ENCODE peak calls at places on chromosomes 11 and 22, in eight cellular contexts. One of them, this sample, is unnamed.

GRCh38 chr22:41320416-41321240 is 19.3 kb downstream of the ZC3H7B start:
- DNase-seq in NB4: no peak
- DNase-seq in body of pancreas: no peak
- DNase-seq in GM04503: no peak
- DNase-seq in GM12892: no peak
- DNase-seq in activated T-cell treated with anti-CD3 and anti-CD28 coated beads for 1 hour: no peak
- DNase-seq in endodermal cell: no peak
- DNase-seq in CD8-positive, alpha-beta memory T cell: no peak
- DNase-seq in this sample: no peak

GRCh38 chr11:16862733-16863132 is 124.3 kb downstream of the C11orf58 start:
- DNase-seq in NB4: no peak
- DNase-seq in body of pancreas: no peak
- DNase-seq in GM04503: no peak
- DNase-seq in GM12892: no peak
- DNase-seq in activated T-cell treated with anti-CD3 and anti-CD28 coated beads for 1 hour: no peak
- DNase-seq in endodermal cell: no peak
- DNase-seq in CD8-positive, alpha-beta memory T cell: no peak
- DNase-seq in this sample: no peak

GRCh38 chr11:79400717-79401330 is 40.0 kb downstream of the TENM4 start:
- DNase-seq in NB4: peak; percentile 47
- DNase-seq in body of pancreas: peak; percentile 24
- DNase-seq in GM04503: no peak
- DNase-seq in GM12892: no peak
- DNase-seq in activated T-cell treated with anti-CD3 and anti-CD28 coated beads for 1 hour: no peak
- DNase-seq in endodermal cell: peak; percentile 89
- DNase-seq in CD8-positive, alpha-beta memory T cell: no peak
- DNase-seq in this sample: no peak

GRCh38 chr22:30675436-30675835 is 7.8 kb upstream of the DUSP18 start:
- DNase-seq in NB4: no peak
- DNase-seq in body of pancreas: no peak
- DNase-seq in GM04503: no peak
- DNase-seq in GM12892: no peak
- DNase-seq in activated T-cell treated with anti-CD3 and anti-CD28 coated beads for 1 hour: no peak
- DNase-seq in endodermal cell: no peak
- DNase-seq in CD8-positive, alpha-beta memory T cell: no peak
- DNase-seq in this sample: no peak

GRCh38 chr11:6568191-6568918 is 35.1 kb downstream of the RRP8 start:
- DNase-seq in NB4: peak; percentile 10
- DNase-seq in body of pancreas: peak; percentile 86
- DNase-seq in GM04503: no peak
- DNase-seq in GM12892: no peak
- DNase-seq in activated T-cell treated with anti-CD3 and anti-CD28 coated beads for 1 hour: no peak
- DNase-seq in endodermal cell: peak; percentile 81
- DNase-seq in CD8-positive, alpha-beta memory T cell: no peak
- DNase-seq in this sample: no peak

GRCh38 chr11:75762885-75763284 is 5.7 kb upstream of the DGAT2 start:
- DNase-seq in NB4: peak; percentile 95
- DNase-seq in body of pancreas: no peak
- DNase-seq in GM04503: no peak
- DNase-seq in GM12892: no peak
- DNase-seq in activated T-cell treated with anti-CD3 and anti-CD28 coated beads for 1 hour: no peak
- DNase-seq in endodermal cell: no peak
- DNase-seq in CD8-positive, alpha-beta memory T cell: no peak
- DNase-seq in this sample: no peak

GRCh38 chr22:29071261-29072045 is 1.4 kb upstream of the KREMEN1 start:
- DNase-seq in NB4: peak; percentile 61
- DNase-seq in body of pancreas: peak; percentile 50
- DNase-seq in GM04503: no peak
- DNase-seq in GM12892: peak; percentile 46
- DNase-seq in activated T-cell treated with anti-CD3 and anti-CD28 coated beads for 1 hour: no peak
- DNase-seq in endodermal cell: peak; percentile 88
- DNase-seq in CD8-positive, alpha-beta memory T cell: no peak
- DNase-seq in this sample: peak; percentile 21

GRCh38 chr11:59582006-59582405 is 33.6 kb downstream of the OSBP start:
- DNase-seq in NB4: no peak
- DNase-seq in body of pancreas: no peak
- DNase-seq in GM04503: no peak
- DNase-seq in GM12892: no peak
- DNase-seq in activated T-cell treated with anti-CD3 and anti-CD28 coated beads for 1 hour: no peak
- DNase-seq in endodermal cell: no peak
- DNase-seq in CD8-positive, alpha-beta memory T cell: no peak
- DNase-seq in this sample: no peak

GRCh38 chr11:68796779-68797178 is 44.9 kb downstream of the CPT1A start:
- DNase-seq in NB4: no peak
- DNase-seq in body of pancreas: no peak
- DNase-seq in GM04503: no peak
- DNase-seq in GM12892: no peak
- DNase-seq in activated T-cell treated with anti-CD3 and anti-CD28 coated beads for 1 hour: no peak
- DNase-seq in endodermal cell: no peak
- DNase-seq in CD8-positive, alpha-beta memory T cell: no peak
- DNase-seq in this sample: no peak

GRCh38 chr11:373716-374551 is 4.6 kb downstream of the B4GALNT4 start:
- DNase-seq in NB4: no peak
- DNase-seq in body of pancreas: no peak
- DNase-seq in GM04503: no peak
- DNase-seq in GM12892: no peak
- DNase-seq in activated T-cell treated with anti-CD3 and anti-CD28 coated beads for 1 hour: no peak
- DNase-seq in endodermal cell: no peak
- DNase-seq in CD8-positive, alpha-beta memory T cell: no peak
- DNase-seq in this sample: no peak

GRCh38 chr22:34344702-34345101 is 424.4 kb upstream of the LARGE1 start:
- DNase-seq in NB4: no peak
- DNase-seq in body of pancreas: no peak
- DNase-seq in GM04503: no peak
- DNase-seq in GM12892: no peak
- DNase-seq in activated T-cell treated with anti-CD3 and anti-CD28 coated beads for 1 hour: no peak
- DNase-seq in endodermal cell: no peak
- DNase-seq in CD8-positive, alpha-beta memory T cell: no peak
- DNase-seq in this sample: no peak

GRCh38 chr11:35461917-35462316 is 42.6 kb upstream of the SLC1A2 start:
- DNase-seq in NB4: no peak
- DNase-seq in body of pancreas: no peak
- DNase-seq in GM04503: no peak
- DNase-seq in GM12892: no peak
- DNase-seq in activated T-cell treated with anti-CD3 and anti-CD28 coated beads for 1 hour: no peak
- DNase-seq in endodermal cell: no peak
- DNase-seq in CD8-positive, alpha-beta memory T cell: no peak
- DNase-seq in this sample: no peak

GRCh38 chr11:118912742-118913410 is 12.8 kb downstream of the BCL9L start:
- DNase-seq in NB4: peak; percentile 68
- DNase-seq in body of pancreas: no peak
- DNase-seq in GM04503: no peak
- DNase-seq in GM12892: no peak
- DNase-seq in activated T-cell treated with anti-CD3 and anti-CD28 coated beads for 1 hour: no peak
- DNase-seq in endodermal cell: no peak
- DNase-seq in CD8-positive, alpha-beta memory T cell: no peak
- DNase-seq in this sample: no peak

GRCh38 chr11:18012314-18012905 is 437 bp downstream of the SERGEF start:
- DNase-seq in NB4: peak; percentile 55
- DNase-seq in body of pancreas: peak; percentile 35
- DNase-seq in GM04503: no peak
- DNase-seq in GM12892: no peak
- DNase-seq in activated T-cell treated with anti-CD3 and anti-CD28 coated beads for 1 hour: no peak
- DNase-seq in endodermal cell: peak; percentile 80
- DNase-seq in CD8-positive, alpha-beta memory T cell: no peak
- DNase-seq in this sample: no peak

GRCh38 chr22:48199667-48200066 is 1437.2 kb downstream of the TBC1D22A start:
- DNase-seq in NB4: no peak
- DNase-seq in body of pancreas: no peak
- DNase-seq in GM04503: no peak
- DNase-seq in GM12892: no peak
- DNase-seq in activated T-cell treated with anti-CD3 and anti-CD28 coated beads for 1 hour: no peak
- DNase-seq in endodermal cell: no peak
- DNase-seq in CD8-positive, alpha-beta memory T cell: no peak
- DNase-seq in this sample: no peak

GRCh38 chr22:26923498-26923897 is 266.1 kb downstream of the MIAT start:
- DNase-seq in NB4: no peak
- DNase-seq in body of pancreas: no peak
- DNase-seq in GM04503: no peak
- DNase-seq in GM12892: no peak
- DNase-seq in activated T-cell treated with anti-CD3 and anti-CD28 coated beads for 1 hour: no peak
- DNase-seq in endodermal cell: no peak
- DNase-seq in CD8-positive, alpha-beta memory T cell: no peak
- DNase-seq in this sample: no peak

GRCh38 chr22:48044484-48045060 is 1282.1 kb downstream of the TBC1D22A start:
- DNase-seq in NB4: no peak
- DNase-seq in body of pancreas: no peak
- DNase-seq in GM04503: no peak
- DNase-seq in GM12892: no peak
- DNase-seq in activated T-cell treated with anti-CD3 and anti-CD28 coated beads for 1 hour: no peak
- DNase-seq in endodermal cell: no peak
- DNase-seq in CD8-positive, alpha-beta memory T cell: no peak
- DNase-seq in this sample: no peak

GRCh38 chr11:93846411-93846810 is 4.0 kb downstream of the VSTM5 start:
- DNase-seq in NB4: no peak
- DNase-seq in body of pancreas: no peak
- DNase-seq in GM04503: no peak
- DNase-seq in GM12892: no peak
- DNase-seq in activated T-cell treated with anti-CD3 and anti-CD28 coated beads for 1 hour: no peak
- DNase-seq in endodermal cell: no peak
- DNase-seq in CD8-positive, alpha-beta memory T cell: no peak
- DNase-seq in this sample: no peak

GRCh38 chr11:111459506-111460270 is 52.5 kb downstream of the BTG4 start:
- DNase-seq in NB4: no peak
- DNase-seq in body of pancreas: no peak
- DNase-seq in GM04503: no peak
- DNase-seq in GM12892: no peak
- DNase-seq in activated T-cell treated with anti-CD3 and anti-CD28 coated beads for 1 hour: no peak
- DNase-seq in endodermal cell: peak; percentile 70
- DNase-seq in CD8-positive, alpha-beta memory T cell: no peak
- DNase-seq in this sample: no peak

GRCh38 chr11:86486261-86487030 is 111.8 kb downstream of the CCDC81 start:
- DNase-seq in NB4: peak; percentile 21
- DNase-seq in body of pancreas: no peak
- DNase-seq in GM04503: no peak
- DNase-seq in GM12892: no peak
- DNase-seq in activated T-cell treated with anti-CD3 and anti-CD28 coated beads for 1 hour: no peak
- DNase-seq in endodermal cell: no peak
- DNase-seq in CD8-positive, alpha-beta memory T cell: peak; percentile 35
- DNase-seq in this sample: no peak

GRCh38 chr22:37760152-37760551 is 47.6 kb upstream of the GCAT start:
- DNase-seq in NB4: no peak
- DNase-seq in body of pancreas: no peak
- DNase-seq in GM04503: no peak
- DNase-seq in GM12892: no peak
- DNase-seq in activated T-cell treated with anti-CD3 and anti-CD28 coated beads for 1 hour: no peak
- DNase-seq in endodermal cell: no peak
- DNase-seq in CD8-positive, alpha-beta memory T cell: no peak
- DNase-seq in this sample: no peak

GRCh38 chr11:15157181-15157580 is 42.5 kb downstream of the INSC start:
- DNase-seq in NB4: no peak
- DNase-seq in body of pancreas: no peak
- DNase-seq in GM04503: peak; percentile 78
- DNase-seq in GM12892: no peak
- DNase-seq in activated T-cell treated with anti-CD3 and anti-CD28 coated beads for 1 hour: no peak
- DNase-seq in endodermal cell: no peak
- DNase-seq in CD8-positive, alpha-beta memory T cell: no peak
- DNase-seq in this sample: no peak

GRCh38 chr11:75352417-75353206 is 1.2 kb upstream of the ARRB1 start:
- DNase-seq in NB4: no peak
- DNase-seq in body of pancreas: peak; percentile 35
- DNase-seq in GM04503: no peak
- DNase-seq in GM12892: no peak
- DNase-seq in activated T-cell treated with anti-CD3 and anti-CD28 coated beads for 1 hour: no peak
- DNase-seq in endodermal cell: peak; percentile 38
- DNase-seq in CD8-positive, alpha-beta memory T cell: no peak
- DNase-seq in this sample: no peak

GRCh38 chr22:20559174-20559760 is 51.9 kb downstream of the MED15 start:
- DNase-seq in NB4: no peak
- DNase-seq in body of pancreas: no peak
- DNase-seq in GM04503: no peak
- DNase-seq in GM12892: no peak
- DNase-seq in activated T-cell treated with anti-CD3 and anti-CD28 coated beads for 1 hour: no peak
- DNase-seq in endodermal cell: no peak
- DNase-seq in CD8-positive, alpha-beta memory T cell: no peak
- DNase-seq in this sample: no peak

GRCh38 chr11:94129505-94130335 is 1.1 kb downstream of the PANX1 start:
- DNase-seq in NB4: no peak
- DNase-seq in body of pancreas: peak; percentile 34
- DNase-seq in GM04503: no peak
- DNase-seq in GM12892: no peak
- DNase-seq in activated T-cell treated with anti-CD3 and anti-CD28 coated beads for 1 hour: no peak
- DNase-seq in endodermal cell: peak; percentile 90
- DNase-seq in CD8-positive, alpha-beta memory T cell: peak; percentile 7
- DNase-seq in this sample: peak; percentile 24

GRCh38 chr11:1660025-1660867 is 30.7 kb downstream of the KRTAP5-5 start:
- DNase-seq in NB4: no peak
- DNase-seq in body of pancreas: no peak
- DNase-seq in GM04503: no peak
- DNase-seq in GM12892: no peak
- DNase-seq in activated T-cell treated with anti-CD3 and anti-CD28 coated beads for 1 hour: no peak
- DNase-seq in endodermal cell: peak; percentile 30
- DNase-seq in CD8-positive, alpha-beta memory T cell: no peak
- DNase-seq in this sample: no peak

GRCh38 chr11:110070176-110070575 is 23.0 kb upstream of the ZC3H12C start:
- DNase-seq in NB4: no peak
- DNase-seq in body of pancreas: no peak
- DNase-seq in GM04503: no peak
- DNase-seq in GM12892: no peak
- DNase-seq in activated T-cell treated with anti-CD3 and anti-CD28 coated beads for 1 hour: no peak
- DNase-seq in endodermal cell: no peak
- DNase-seq in CD8-positive, alpha-beta memory T cell: no peak
- DNase-seq in this sample: no peak

GRCh38 chr11:76147106-76147735 is 59.1 kb downstream of the WNT11 start:
- DNase-seq in NB4: no peak
- DNase-seq in body of pancreas: no peak
- DNase-seq in GM04503: no peak
- DNase-seq in GM12892: no peak
- DNase-seq in activated T-cell treated with anti-CD3 and anti-CD28 coated beads for 1 hour: no peak
- DNase-seq in endodermal cell: no peak
- DNase-seq in CD8-positive, alpha-beta memory T cell: no peak
- DNase-seq in this sample: no peak

GRCh38 chr11:1574256-1575242 is 2.5 kb upstream of the DUSP8 start:
- DNase-seq in NB4: peak; percentile 77
- DNase-seq in body of pancreas: peak; percentile 73
- DNase-seq in GM04503: no peak
- DNase-seq in GM12892: peak; percentile 71
- DNase-seq in activated T-cell treated with anti-CD3 and anti-CD28 coated beads for 1 hour: peak; percentile 35
- DNase-seq in endodermal cell: peak; percentile 86
- DNase-seq in CD8-positive, alpha-beta memory T cell: peak; percentile 55
- DNase-seq in this sample: peak; percentile 34

GRCh38 chr11:115919341-115920086 is 415.3 kb upstream of the CADM1 start:
- DNase-seq in NB4: peak; percentile 14
- DNase-seq in body of pancreas: no peak
- DNase-seq in GM04503: no peak
- DNase-seq in GM12892: no peak
- DNase-seq in activated T-cell treated with anti-CD3 and anti-CD28 coated beads for 1 hour: no peak
- DNase-seq in endodermal cell: no peak
- DNase-seq in CD8-positive, alpha-beta memory T cell: no peak
- DNase-seq in this sample: no peak

GRCh38 chr11:16030664-16031063 is 325.7 kb downstream of the SOX6 start:
- DNase-seq in NB4: no peak
- DNase-seq in body of pancreas: no peak
- DNase-seq in GM04503: no peak
- DNase-seq in GM12892: no peak
- DNase-seq in activated T-cell treated with anti-CD3 and anti-CD28 coated beads for 1 hour: no peak
- DNase-seq in endodermal cell: no peak
- DNase-seq in CD8-positive, alpha-beta memory T cell: no peak
- DNase-seq in this sample: no peak

GRCh38 chr11:42951266-42951665 is 360.5 kb upstream of the API5 start:
- DNase-seq in NB4: no peak
- DNase-seq in body of pancreas: no peak
- DNase-seq in GM04503: no peak
- DNase-seq in GM12892: no peak
- DNase-seq in activated T-cell treated with anti-CD3 and anti-CD28 coated beads for 1 hour: no peak
- DNase-seq in endodermal cell: no peak
- DNase-seq in CD8-positive, alpha-beta memory T cell: no peak
- DNase-seq in this sample: no peak

GRCh38 chr11:73315288-73316020 is 7.4 kb downstream of the ARHGEF17 start:
- DNase-seq in NB4: no peak
- DNase-seq in body of pancreas: no peak
- DNase-seq in GM04503: no peak
- DNase-seq in GM12892: no peak
- DNase-seq in activated T-cell treated with anti-CD3 and anti-CD28 coated beads for 1 hour: no peak
- DNase-seq in endodermal cell: no peak
- DNase-seq in CD8-positive, alpha-beta memory T cell: no peak
- DNase-seq in this sample: no peak

GRCh38 chr11:1458340-1459218 is 28.0 kb downstream of the MOB2 start:
- DNase-seq in NB4: peak; percentile 36
- DNase-seq in body of pancreas: peak; percentile 54
- DNase-seq in GM04503: no peak
- DNase-seq in GM12892: no peak
- DNase-seq in activated T-cell treated with anti-CD3 and anti-CD28 coated beads for 1 hour: no peak
- DNase-seq in endodermal cell: peak; percentile 78
- DNase-seq in CD8-positive, alpha-beta memory T cell: no peak
- DNase-seq in this sample: no peak

This sample was measured in stimulated activated naive CD4-positive, alpha-beta T cell.